ENCODE peak calls at places on chromosomes 12 and 14, in five cellular contexts. K is body of pancreas, Y is transverse colon, Q is tibial nerve, H is right lobe of liver. G is an unnamed sample. For H3K4me1, the result is how much of the 10 kb centered on the place peaks cover.

GRCh38 chr14:61644834-61645233 is 50.5 kb upstream of the HIF1A start:
- DNase-seq in Q (no peak), K (no peak), H (no peak), Y (no peak), G (no peak)

GRCh38 chr14:94966868-94967267 is 190.5 kb downstream of the DICER1 start:
- DNase-seq in Y (no peak), K (no peak), H (no peak), Q (no peak), G (no peak)

GRCh38 chr14:81350344-81351096 is 49.6 kb downstream of the STON2 start:
- DNase-seq in H (no peak), Y (no peak), K (no peak), Q (no peak), G (no peak)

GRCh38 chr12:87813476-87814234 is 215.5 kb downstream of the C12orf50 start:
- DNase-seq in K (no peak), H (no peak), Y (no peak), Q (no peak), G (no peak)

GRCh38 chr14:72638021-72638420 is 255.9 kb downstream of the DPF3 start:
- DNase-seq in K (no peak), Q (no peak), Y (no peak), H (no peak), G (no peak)

GRCh38 chr12:77354766-77355362 is 289.5 kb upstream of the E2F7 start:
- DNase-seq in H (no peak), Y (no peak), K (no peak), Q (no peak), G (no peak)

GRCh38 chr14:52876311-52876710 is 74.5 kb downstream of the FERMT2 start:
- DNase-seq in K (no peak), Y (no peak), Q (no peak), H (no peak), G (no peak)

GRCh38 chr14:72892103-72892878 is 1.6 kb downstream of the DPF3 start:
- DNase-seq in H (peak), Q (no peak), K (peak), Y (peak), G (peak)

GRCh38 chr14:23915559-23915958 is 38.0 kb upstream of the DHRS4 start:
- DNase-seq in Y (no peak), K (no peak), Q (no peak), H (no peak), G (no peak)

GRCh38 chr12:120230326-120230973 is 29.5 kb upstream of the RPLP0 start:
- DNase-seq in Q (peak), Y (peak), K (peak), H (no peak), G (peak)

GRCh38 chr12:51147309-51147708 is 25.6 kb downstream of the TFCP2 start:
- DNase-seq in Q (no peak), Y (no peak), H (no peak), K (no peak), G (no peak)

GRCh38 chr12:45989857-45990467 is 412 bp downstream of the SCAF11 start:
- DNase-seq in Q (peak), K (peak), H (peak), Y (peak), G (peak)
- TF ChIP-seq POLR2A in Q (no peak), K (no peak), H (peak), Y (no peak), G (peak)

DNA sequence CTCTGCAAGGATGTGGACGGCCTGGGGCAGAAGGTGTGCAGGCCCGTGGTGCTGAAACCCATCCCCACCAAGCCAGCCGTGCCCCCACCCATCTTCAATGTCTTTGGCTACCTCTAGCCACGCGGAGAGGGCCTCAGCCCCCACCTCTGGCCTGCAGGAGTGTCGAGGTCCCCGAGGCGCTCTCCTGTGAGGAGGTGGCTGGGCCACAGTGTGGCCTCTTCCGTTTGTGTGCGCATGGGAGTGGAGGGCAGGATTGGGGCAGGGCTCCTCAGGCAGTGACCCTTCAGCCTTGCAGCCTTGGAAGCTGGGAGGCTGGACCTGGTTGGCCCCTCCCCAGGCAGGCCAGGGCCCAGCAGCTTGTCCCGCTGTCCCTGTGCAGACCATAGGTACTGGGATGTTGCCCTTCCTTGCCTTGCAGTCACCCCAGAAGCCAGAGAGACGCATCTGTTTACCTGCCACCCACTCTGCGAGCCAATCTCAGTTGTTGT is 1.9 kb downstream of the FAM181A start:
- DNase-seq in K (no peak), H (no peak), Y (no peak), Q (no peak), G (no peak)
- H3K4me3 ChIP-seq in K (no peak), H (no peak), Y (no peak), Q (no peak), G (no peak)

GRCh38 chr12:124509300-124509675 is 58.1 kb downstream of the NCOR2 start:
- DNase-seq in Y (no peak), K (no peak), Q (no peak), H (no peak), G (no peak)
- H3K4me1 ChIP-seq in Y (half or more), K (half or more), Q (under half), H (under half), G (half or more)

DNA sequence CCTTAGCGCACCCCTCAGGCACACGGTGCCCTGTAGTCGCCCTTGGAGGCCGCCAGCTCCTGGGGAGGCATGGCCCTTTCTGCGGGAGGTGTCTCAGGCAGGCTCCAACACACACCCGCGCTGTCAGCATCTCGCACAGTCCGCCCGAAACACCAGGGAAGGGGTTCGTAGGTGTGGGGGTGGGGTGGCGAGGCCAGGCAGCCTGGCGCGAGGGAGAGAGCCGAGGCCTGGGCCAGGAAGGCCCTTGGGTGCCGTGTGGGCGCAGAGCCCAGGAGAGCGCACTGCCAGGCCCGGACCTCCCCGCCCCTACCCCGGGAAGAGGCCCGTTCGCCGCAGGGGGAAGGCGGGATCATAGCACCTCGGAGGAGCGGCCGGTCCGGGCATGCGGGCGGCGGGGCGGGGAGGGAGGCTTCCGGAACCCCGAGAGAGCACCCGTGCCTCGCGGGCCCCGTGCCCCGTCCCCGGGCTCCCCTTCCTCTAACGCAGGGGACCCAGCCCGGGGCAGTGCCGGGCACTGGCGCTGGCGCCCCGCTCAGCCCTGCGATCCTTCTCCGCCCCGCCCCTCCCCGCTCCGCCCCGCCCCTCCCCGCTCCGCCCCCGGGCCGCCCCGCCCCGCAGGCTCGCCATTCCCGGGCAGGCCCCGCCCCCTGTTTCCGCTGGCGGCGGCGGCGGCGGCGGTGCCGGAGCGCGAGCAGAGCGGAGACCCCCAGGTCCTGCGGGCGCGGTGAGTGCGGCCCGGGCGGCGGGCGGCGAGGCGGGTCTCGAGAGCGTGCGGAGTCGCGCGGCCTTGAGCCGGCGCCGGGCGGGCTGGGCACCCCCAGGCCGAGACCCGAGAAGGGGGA is at the start of gene TSPAN9:
- DNase-seq in Q (peak), H (peak), Y (peak), K (peak), G (peak)
- TF ChIP-seq POLR2A in Q (peak), H (peak), Y (peak), K (peak), G (peak)

GRCh38 chr12:553216-554000 is 93.7 kb downstream of the B4GALNT3 start:
- DNase-seq in Y (no peak), Q (no peak), H (no peak), K (no peak), G (no peak)
- H3K4me3 ChIP-seq in Y (no peak), Q (no peak), H (no peak), K (no peak), G (no peak)